ENCODE peak calls at places on chromosomes 11 and 22, in nine cellular contexts. P, U, N, S, H, R, I, X and T are unnamed samples.

GRCh38 chr11:115605397-115606222 is 101.4 kb upstream of the CADM1 start:
- DNase-seq in P (no peak), U (no peak), N (no peak), S (no peak), H (no peak), R (no peak), I (no peak), X (no peak), T (no peak)

GRCh38 chr22:49812838-49813237 is 14.8 kb downstream of the BRD1 start:
- DNase-seq in P (no peak), U (no peak), N (no peak), S (no peak), H (no peak), R (no peak), I (no peak), X (no peak), T (no peak)

GRCh38 chr11:134449713-134450112 is 37.7 kb upstream of the B3GAT1 start:
- DNase-seq in P (no peak), U (no peak), N (no peak), S (no peak), H (no peak), R (no peak), I (no peak), X (no peak), T (no peak)

GRCh38 chr22:35972559-35972958 is 56.1 kb downstream of the RBFOX2 start:
- DNase-seq in P (no peak), U (no peak), N (no peak), S (no peak), H (no peak), R (no peak), I (no peak), X (no peak), T (no peak)

GRCh38 chr22:33515733-33516297 is 404.5 kb downstream of the LARGE1 start:
- DNase-seq in P (no peak), U (no peak), N (no peak), S (no peak), H (no peak), R (no peak), I (no peak), X (no peak), T (peak)

GRCh38 chr22:44247346-44247745 is 65.4 kb downstream of the SHISAL1 start:
- DNase-seq in P (no peak), U (no peak), N (no peak), S (no peak), H (no peak), R (no peak), I (peak), X (no peak), T (no peak)

GRCh38 chr22:44889233-44889878 is 120.4 kb downstream of the PHF21B start:
- DNase-seq in P (peak), U (no peak), N (no peak), S (no peak), H (no peak), R (no peak), I (no peak), X (no peak), T (no peak)

GRCh38 chr11:971092-971690 is 45.5 kb downstream of the AP2A2 start:
- DNase-seq in P (no peak), U (no peak), N (no peak), S (no peak), H (no peak), R (no peak), I (no peak), X (no peak), T (no peak)

GRCh38 chr11:121814962-121815361 is 301.1 kb downstream of the BLID start:
- DNase-seq in P (no peak), U (no peak), N (no peak), S (no peak), H (no peak), R (no peak), I (no peak), X (no peak), T (no peak)

GRCh38 chr11:68014157-68014965 is 4.2 kb downstream of the ALDH3B1 start:
- DNase-seq in P (no peak), U (no peak), N (no peak), S (no peak), H (no peak), R (no peak), I (no peak), X (no peak), T (no peak)

GRCh38 chr11:28526406-28526751 is 418.2 kb downstream of the METTL15 start:
- DNase-seq in P (no peak), U (no peak), N (no peak), S (no peak), H (no peak), R (no peak), I (no peak), X (no peak), T (no peak)

GRCh38 chr11:36631704-36632287 is 33.8 kb upstream of the RAG2 start:
- DNase-seq in P (peak), U (no peak), N (no peak), S (peak), H (no peak), R (no peak), I (no peak), X (no peak), T (no peak)

GRCh38 chr22:40714514-40714966 is 35.3 kb downstream of the MCHR1 start:
- DNase-seq in P (peak), U (no peak), N (no peak), S (no peak), H (no peak), R (peak), I (no peak), X (no peak), T (no peak)

GRCh38 chr22:28873183-28873964 is 10.0 kb upstream of the ZNRF3 start:
- DNase-seq in P (no peak), U (no peak), N (no peak), S (no peak), H (no peak), R (no peak), I (no peak), X (no peak), T (no peak)

GRCh38 chr11:66492161-66492865 is 12.1 kb downstream of the DPP3 start:
- DNase-seq in P (no peak), U (no peak), N (no peak), S (no peak), H (no peak), R (no peak), I (no peak), X (no peak), T (no peak)

GRCh38 chr11:32005786-32006406 is 85.0 kb upstream of the RCN1 start:
- DNase-seq in P (no peak), U (no peak), N (no peak), S (no peak), H (no peak), R (no peak), I (no peak), X (no peak), T (no peak)

GRCh38 chr11:92505689-92506088 is 281.1 kb downstream of the FAT3 start:
- DNase-seq in P (no peak), U (no peak), N (no peak), S (no peak), H (no peak), R (no peak), I (no peak), X (no peak), T (no peak)

GRCh38 chr11:22797081-22797480 is 32.5 kb downstream of the SVIP start:
- DNase-seq in P (no peak), U (no peak), N (no peak), S (no peak), H (no peak), R (no peak), I (no peak), X (no peak), T (no peak)

GRCh38 chr11:75562836-75563484 is 907 bp downstream of the SERPINH1 start:
- DNase-seq in P (peak), U (no peak), N (no peak), S (no peak), H (no peak), R (no peak), I (no peak), X (no peak), T (no peak)

GRCh38 chr11:86668929-86669328 is 3.5 kb downstream of the ME3 start:
- DNase-seq in P (no peak), U (no peak), N (no peak), S (no peak), H (no peak), R (no peak), I (no peak), X (no peak), T (no peak)

GRCh38 chr11:44530413-44531115 is 34.9 kb upstream of the CD82 start:
- DNase-seq in P (no peak), U (no peak), N (no peak), S (peak), H (no peak), R (no peak), I (peak), X (peak), T (no peak)

GRCh38 chr11:12556788-12557384 is 117.3 kb upstream of the TEAD1 start:
- DNase-seq in P (peak), U (no peak), N (no peak), S (no peak), H (peak), R (no peak), I (no peak), X (no peak), T (peak)

GRCh38 chr11:27673979-27674663 is 26.1 kb downstream of the BDNF start:
- DNase-seq in P (no peak), U (no peak), N (no peak), S (no peak), H (no peak), R (no peak), I (no peak), X (no peak), T (no peak)

GRCh38 chr22:45253039-45253641 is 12.4 kb upstream of the KIAA0930 start:
- DNase-seq in P (no peak), U (no peak), N (no peak), S (no peak), H (no peak), R (no peak), I (no peak), X (no peak), T (no peak)